ENCODE peak calls at places on chromosomes 12 and 14, in ten cellular contexts. T, P, H, L, V, M, N, A, F and D are unnamed samples.

GRCh38 chr12:91040356-91040755 is 17.5 kb downstream of the KERA start:
- DNase-seq in P (no peak), L (no peak), T (no peak), V (no peak), M (no peak), H (no peak), F (peak), N (no peak), A (no peak), D (no peak)

GRCh38 chr12:68154768-68155167 is 4.8 kb downstream of the IFNG start:
- DNase-seq in N (no peak), F (peak), A (no peak), V (no peak), H (no peak), P (no peak), M (no peak), T (no peak), L (no peak), D (no peak)

GRCh38 chr12:47265391-47265790 is 185.6 kb upstream of the AMIGO2 start:
- DNase-seq in P (no peak), L (no peak), M (no peak), V (no peak), T (no peak), N (no peak), H (no peak), A (no peak), F (no peak), D (no peak)

GRCh38 chr12:30905483-30906009 is 21.0 kb upstream of the TSPAN11 start:
- DNase-seq in M (no peak), N (no peak), F (peak), A (no peak), L (no peak), P (no peak), V (no peak), H (no peak), T (no peak), D (no peak)

GRCh38 chr14:30410986-30411385 is 148.0 kb upstream of the G2E3 start:
- DNase-seq in T (no peak), P (peak), L (no peak), N (no peak), M (no peak), H (no peak), V (no peak), A (no peak), F (no peak), D (no peak)

GRCh38 chr14:59274991-59275391 is 86.5 kb downstream of the DAAM1 start:
- DNase-seq in N (peak), M (peak), V (no peak), F (no peak), L (no peak), H (no peak), A (no peak), T (peak), P (no peak), D (peak)

GRCh38 chr12:88111074-88111652 is 30.7 kb downstream of the CEP290 start:
- DNase-seq in P (peak), F (peak), L (peak), A (no peak), N (peak), V (no peak), M (peak), T (peak), H (no peak), D (peak)

GRCh38 chr12:67991158-67991557 is 1.9 kb downstream of the IFNG-AS1 start:
- DNase-seq in L (no peak), F (no peak), M (peak), H (peak), P (no peak), A (no peak), N (peak), T (no peak), V (no peak), D (no peak)

GRCh38 chr12:132103542-132104308 is 40.4 kb downstream of the DDX51 start:
- DNase-seq in L (no peak), M (no peak), V (no peak), A (no peak), H (no peak), F (no peak), N (no peak), P (no peak), T (no peak), D (no peak)

GRCh38 chr14:99479903-99480855 is 480 bp downstream of the SETD3 start:
- DNase-seq in A (peak), M (peak), L (peak), P (peak), T (peak), N (peak), V (peak), F (peak), H (peak), D (peak)

GRCh38 chr12:108939594-108939993 is 59.7 kb downstream of the DAO start:
- DNase-seq in A (no peak), N (peak), F (peak), P (peak), M (no peak), H (no peak), T (peak), V (no peak), L (no peak), D (peak)

GRCh38 chr14:61965030-61965745 is 203.0 kb downstream of the SNAPC1 start:
- DNase-seq in P (no peak), T (peak), N (peak), A (no peak), L (no peak), M (no peak), V (no peak), F (peak), H (no peak), D (no peak)

GRCh38 chr14:100767003-100767787 is 40.5 kb downstream of the DLK1 start:
- DNase-seq in M (no peak), H (no peak), P (no peak), V (no peak), L (no peak), N (no peak), A (no peak), T (no peak), F (no peak), D (no peak)

GRCh38 chr14:50312734-50313054 is 570 bp downstream of the DMAC2L start:
- DNase-seq in L (no peak), F (peak), N (no peak), P (no peak), T (no peak), M (no peak), V (no peak), A (peak), H (no peak), D (no peak)

GRCh38 chr14:23529016-23529740 is 22.4 kb downstream of the ZFHX2 start:
- DNase-seq in P (no peak), H (no peak), V (no peak), T (no peak), A (no peak), M (no peak), L (no peak), F (no peak), N (no peak), D (no peak)

GRCh38 chr14:68374682-68375081 is 418.2 kb downstream of the ZFP36L1 start:
- DNase-seq in A (no peak), V (peak), F (no peak), M (no peak), H (no peak), N (peak), T (no peak), P (no peak), L (peak), D (no peak)

GRCh38 chr14:34711169-34711568 is 3.2 kb downstream of the CFL2 start:
- DNase-seq in V (no peak), M (peak), L (peak), F (peak), T (no peak), P (peak), A (no peak), H (no peak), N (peak), D (no peak)

GRCh38 chr14:34733245-34733644 is 18.9 kb upstream of the CFL2 start:
- DNase-seq in V (no peak), M (no peak), P (no peak), T (peak), L (no peak), A (no peak), F (no peak), H (no peak), N (no peak), D (no peak)